ENCODE peak calls at places on chromosomes 4 and X, in nine cellular contexts. H, U, O, G, Y, F, A, P and X are unnamed samples.

GRCh38 chr4:48949518-48950207 is 36.4 kb upstream of the CWH43 start:
- DNase-seq in Y (peak), A (no peak), H (no peak), G (peak), P (no peak), F (no peak), U (peak), O (no peak), X (peak)

GRCh38 chr4:147760695-147761094 is 28.8 kb downstream of the ARHGAP10 start:
- DNase-seq in U (no peak), G (no peak), Y (no peak), P (peak), A (no peak), H (no peak), F (no peak), O (peak), X (peak)

GRCh38 chrX:5586726-5587125 is 641.9 kb downstream of the NLGN4X start:
- DNase-seq in U (no peak), F (no peak), H (no peak), A (no peak), Y (no peak), P (no peak), G (no peak), O (no peak), X (no peak)

GRCh38 chr4:55124337-55125076 is 888 bp downstream of the KDR start:
- DNase-seq in F (peak), U (no peak), P (no peak), Y (no peak), G (no peak), O (no peak), H (no peak), A (peak), X (peak)

GRCh38 chr4:38024203-38024504 is 64.0 kb downstream of the PTTG2 start:
- DNase-seq in G (no peak), O (no peak), U (no peak), A (no peak), Y (no peak), P (no peak), H (no peak), F (no peak), X (no peak)

GRCh38 chrX:34764842-34765241 is 107.8 kb upstream of the TMEM47 start:
- DNase-seq in O (no peak), H (no peak), F (no peak), A (no peak), Y (no peak), P (no peak), U (no peak), G (no peak), X (no peak)

GRCh38 chr4:141810038-141810701 is 173.8 kb downstream of the IL15 start:
- DNase-seq in Y (no peak), O (no peak), A (no peak), P (no peak), U (no peak), G (no peak), F (no peak), H (no peak), X (no peak)

GRCh38 chr4:163111588-163111987 is 55.1 kb downstream of the NAF1 start:
- DNase-seq in P (no peak), U (no peak), O (no peak), F (no peak), Y (no peak), G (peak), H (no peak), A (peak), X (peak)

GRCh38 chrX:40258909-40259308 is 161.2 kb upstream of the BCOR start:
- DNase-seq in A (no peak), G (no peak), F (no peak), P (no peak), Y (no peak), O (no peak), U (no peak), H (no peak), X (no peak)

GRCh38 chr4:117467404-117467803 is 382.0 kb upstream of the TRAM1L1 start:
- DNase-seq in Y (no peak), G (no peak), A (no peak), O (no peak), H (no peak), P (no peak), F (no peak), U (no peak), X (no peak)

GRCh38 chr4:126405369-126405982 is 1090.7 kb downstream of the FAT4 start:
- DNase-seq in G (peak), P (peak), Y (no peak), O (no peak), A (peak), F (no peak), U (peak), H (no peak), X (peak)

GRCh38 chr4:16820304-16820703 is 78.1 kb downstream of the LDB2 start:
- DNase-seq in H (no peak), U (no peak), P (no peak), O (no peak), A (peak), G (no peak), F (no peak), Y (no peak), X (peak)

GRCh38 chr4:73836373-73837269 is at the start of gene CXCL6:
- DNase-seq in G (peak), U (no peak), Y (no peak), A (peak), F (peak), O (no peak), P (no peak), H (no peak), X (peak)

GRCh38 chr4:1216869-1217294 is 32.0 kb downstream of the CTBP1 start:
- DNase-seq in F (no peak), P (no peak), A (no peak), H (no peak), O (no peak), Y (no peak), G (no peak), U (no peak), X (no peak)

GRCh38 chrX:152445926-152446325 is 5.2 kb downstream of the GABRA3 start:
- DNase-seq in G (peak), Y (peak), O (no peak), F (no peak), H (no peak), A (no peak), P (no peak), U (no peak), X (no peak)

GRCh38 chr4:163681208-163681821 is 186.8 kb downstream of the TMA16 start:
- DNase-seq in A (peak), H (no peak), G (peak), U (no peak), Y (no peak), P (no peak), O (no peak), F (peak), X (peak)

GRCh38 chr4:617644-618330 is 7.6 kb upstream of the PDE6B start:
- DNase-seq in A (no peak), F (no peak), G (no peak), Y (no peak), H (no peak), P (no peak), U (no peak), O (no peak), X (no peak)

GRCh38 chrX:11786862-11787261 is 28.8 kb downstream of the MSL3 start:
- DNase-seq in A (no peak), F (no peak), U (no peak), O (no peak), Y (no peak), G (no peak), P (no peak), H (no peak), X (peak)

GRCh38 chr4:36054750-36055467 is 189.4 kb downstream of the ARAP2 start:
- DNase-seq in U (no peak), H (no peak), A (no peak), O (peak), G (peak), F (no peak), Y (no peak), P (no peak), X (no peak)

GRCh38 chrX:41561045-41561444 is 113.9 kb downstream of the NYX start:
- DNase-seq in G (peak), F (no peak), H (peak), P (no peak), U (peak), O (no peak), Y (no peak), A (peak), X (peak)

GRCh38 chr4:18508801-18509200 is 487.2 kb upstream of the LCORL start:
- DNase-seq in A (no peak), U (no peak), H (no peak), F (no peak), P (no peak), G (no peak), O (no peak), Y (no peak), X (no peak)

GRCh38 chr4:42404001-42404400 is 6.7 kb downstream of the SHISA3 start:
- DNase-seq in F (no peak), Y (no peak), P (no peak), G (no peak), O (no peak), A (no peak), H (no peak), U (no peak), X (no peak)

GRCh38 chrX:31420302-31420701 is 348.5 kb upstream of the FTHL17 start:
- DNase-seq in P (no peak), Y (no peak), O (no peak), U (no peak), A (no peak), G (no peak), H (no peak), F (no peak), X (no peak)

GRCh38 chrX:49111846-49112245 is 11.7 kb downstream of the GPKOW start:
- DNase-seq in G (no peak), O (no peak), P (no peak), Y (no peak), U (no peak), H (no peak), F (no peak), A (no peak), X (no peak)

GRCh38 chrX:23503835-23504539 is 163.3 kb upstream of the PRDX4 start:
- DNase-seq in U (peak), H (no peak), G (peak), O (peak), A (peak), F (no peak), Y (peak), P (peak), X (peak)

GRCh38 chrX:49166914-49167739 is 4.6 kb downstream of the MAGIX start:
- DNase-seq in Y (peak), P (no peak), U (peak), A (peak), O (no peak), F (no peak), G (peak), H (peak), X (peak)

GRCh38 chr4:2076908-2077534 is 17.9 kb downstream of the NAT8L start:
- DNase-seq in Y (no peak), H (no peak), O (no peak), A (no peak), U (no peak), G (no peak), F (no peak), P (no peak), X (no peak)

GRCh38 chr4:101155368-101155767 is 192.0 kb downstream of the PPP3CA start:
- DNase-seq in G (peak), P (no peak), O (no peak), U (peak), F (no peak), A (peak), Y (no peak), H (no peak), X (peak)

GRCh38 chr4:142558851-142559250 is 287.2 kb downstream of the INPP4B start:
- DNase-seq in G (no peak), A (no peak), O (peak), P (no peak), Y (no peak), F (peak), U (peak), H (no peak), X (peak)

GRCh38 chr4:73727685-73728084 is 12.7 kb upstream of the CXCL8 start:
- DNase-seq in Y (no peak), U (no peak), O (no peak), A (peak), F (no peak), P (no peak), G (no peak), H (no peak), X (no peak)

GRCh38 chr4:127249066-127249766 is 383.5 kb upstream of the INTU start:
- DNase-seq in G (peak), P (no peak), H (no peak), A (no peak), Y (no peak), O (no peak), U (peak), F (no peak), X (peak)

GRCh38 chr4:169133932-169134331 is 123.9 kb upstream of the CBR4 start:
- DNase-seq in Y (no peak), O (no peak), G (no peak), A (no peak), F (no peak), U (no peak), P (no peak), H (no peak), X (no peak)

GRCh38 chr4:78370625-78371372 is 180.8 kb upstream of the ANXA3 start:
- DNase-seq in F (no peak), A (no peak), U (peak), Y (no peak), H (no peak), P (no peak), O (no peak), G (no peak), X (no peak)

GRCh38 chrX:9340619-9341304 is 124.1 kb upstream of the TBL1X start:
- DNase-seq in U (peak), F (peak), P (peak), A (peak), H (no peak), Y (no peak), G (peak), O (peak), X (peak)

GRCh38 chr4:128574706-128575105 is 234.8 kb upstream of the JADE1 start:
- DNase-seq in F (peak), P (no peak), O (peak), Y (no peak), H (no peak), U (peak), G (peak), A (peak), X (peak)

GRCh38 chr4:184349283-184350039 is 124.9 kb downstream of the IRF2 start:
- DNase-seq in O (no peak), Y (no peak), P (no peak), A (no peak), U (no peak), H (no peak), G (no peak), F (no peak), X (no peak)

GRCh38 chr4:152273343-152273742 is 262.5 kb downstream of the FBXW7 start:
- DNase-seq in H (no peak), G (peak), Y (peak), A (no peak), U (no peak), O (no peak), F (no peak), P (no peak), X (no peak)

GRCh38 chr4:110371016-110371795 is 104.7 kb upstream of the ENPEP start:
- DNase-seq in U (no peak), A (no peak), Y (no peak), H (no peak), F (no peak), P (no peak), G (no peak), O (no peak), X (no peak)

GRCh38 chrX:53294024-53294648 is 12.8 kb upstream of the IQSEC2 start:
- DNase-seq in U (no peak), F (no peak), G (peak), Y (no peak), P (no peak), O (no peak), H (no peak), A (peak), X (peak)

GRCh38 chr4:100289980-100290379 is 99.7 kb upstream of the DDIT4L start:
- DNase-seq in Y (no peak), P (no peak), O (no peak), G (peak), F (no peak), H (no peak), A (peak), U (peak), X (peak)